ENCODE peak calls at places on chromosomes 13 and 19, in eight cellular contexts. P is cardiac fibroblast; Z is heart left ventricle; W is CD4-positive, alpha-beta T cell; U is fibroblast of pulmonary artery; F is foreskin fibroblast; Q is A673; I is heart right ventricle. L is an unnamed sample.

GRCh38 chr19:15507068-15508034 is 974 bp upstream of the CYP4F22 start:
- DNase-seq in P (no peak), U (no peak), W (no peak), Z (no peak), I (no peak), F (no peak), Q (peak), L (no peak)

GRCh38 chr13:57557979-57558529 is 73.5 kb upstream of the PCDH17 start:
- DNase-seq in Q (peak), Z (no peak), F (no peak), W (no peak), I (no peak), U (peak), P (no peak), L (no peak)

GRCh38 chr13:60169239-60170031 is 5.7 kb upstream of the DIAPH3 start:
- DNase-seq in Q (no peak), P (no peak), W (no peak), U (no peak), F (no peak), Z (no peak), I (no peak), L (no peak)

GRCh38 chr19:19554074-19555023 is 16.3 kb downstream of the CILP2 start:
- DNase-seq in Q (peak), P (peak), F (no peak), U (peak), W (peak), I (no peak), Z (no peak), L (peak)

GRCh38 chr19:18379803-18380747 is 5.9 kb upstream of the GDF15 start:
- DNase-seq in F (peak), P (peak), U (peak), W (no peak), Q (no peak), I (peak), Z (peak), L (peak)

GRCh38 chr13:111924676-111925075 is 142.3 kb upstream of the SOX1 start:
- DNase-seq in P (no peak), Q (no peak), U (no peak), F (no peak), I (no peak), W (no peak), Z (no peak), L (no peak)

GRCh38 chr19:17109962-17110598 is 34.5 kb downstream of the MYO9B start:
- DNase-seq in Z (peak), U (no peak), I (peak), Q (no peak), F (no peak), W (no peak), P (no peak), L (no peak)

GRCh38 chr19:14632286-14632685 is 42.4 kb downstream of the ADGRE3 start:
- DNase-seq in F (peak), I (no peak), P (peak), W (no peak), Z (no peak), Q (peak), U (peak), L (peak)

GRCh38 chr19:10502524-10503001 is 593 bp downstream of the KEAP1 start:
- DNase-seq in I (peak), W (peak), P (peak), Z (peak), F (peak), U (peak), Q (peak), L (peak)

GRCh38 chr19:49442793-49443365 is 1.6 kb upstream of the SLC17A7 start:
- DNase-seq in U (peak), I (peak), Q (peak), W (no peak), F (peak), P (peak), Z (peak), L (peak)

GRCh38 chr19:10553943-10554381 is 10.3 kb downstream of the ATG4D start:
- DNase-seq in U (no peak), P (no peak), W (peak), Q (no peak), Z (no peak), F (no peak), I (no peak), L (no peak)

GRCh38 chr13:40233731-40234195 is 432.7 kb downstream of the FOXO1 start:
- DNase-seq in W (no peak), Q (no peak), I (peak), U (no peak), P (no peak), Z (no peak), F (no peak), L (no peak)

GRCh38 chr19:50003810-50004419 is 21.3 kb downstream of the VRK3 start:
- DNase-seq in W (no peak), Z (no peak), F (peak), I (peak), P (peak), U (peak), Q (peak), L (peak)

GRCh38 chr13:111371211-111371610 is 50.8 kb downstream of the TEX29 start:
- DNase-seq in Z (no peak), Q (peak), U (peak), P (peak), W (no peak), F (peak), I (no peak), L (no peak)

GRCh38 chr13:34942732-34943674 is 933 bp downstream of the NBEA start:
- DNase-seq in F (no peak), U (no peak), W (no peak), Z (peak), Q (peak), I (peak), P (no peak), L (peak)

GRCh38 chr13:111659842-111660241 is 339.4 kb downstream of the TEX29 start:
- DNase-seq in I (no peak), Z (no peak), W (no peak), P (no peak), Q (no peak), U (no peak), F (no peak), L (no peak)

GRCh38 chr19:6108721-6109633 is 1.3 kb downstream of the RFX2 start:
- DNase-seq in U (peak), W (peak), Q (peak), P (peak), Z (peak), F (peak), I (peak), L (peak)

GRCh38 chr19:18501832-18502231 is 20.0 kb downstream of the ELL start:
- DNase-seq in I (peak), P (no peak), U (no peak), Q (no peak), W (no peak), F (no peak), Z (no peak), L (no peak)

GRCh38 chr19:1274081-1274851 is 1.1 kb upstream of the FAM174C start:
- DNase-seq in I (no peak), Q (no peak), Z (no peak), W (no peak), U (no peak), P (no peak), F (no peak), L (no peak)

GRCh38 chr13:41668130-41668757 is 210.9 kb downstream of the RGCC start:
- DNase-seq in Q (peak), W (peak), I (peak), Z (no peak), P (peak), U (peak), F (peak), L (peak)

GRCh38 chr13:33326246-33326645 is 40.7 kb upstream of the STARD13 start:
- DNase-seq in I (no peak), U (no peak), W (no peak), Z (no peak), F (no peak), Q (no peak), P (no peak), L (no peak)

GRCh38 chr13:68145852-68146251 is 915.7 kb upstream of the PCDH9 start:
- DNase-seq in U (no peak), I (no peak), P (no peak), Z (no peak), W (no peak), Q (no peak), F (no peak), L (no peak)

GRCh38 chr19:50402544-50403301 is 16.0 kb upstream of the SPIB start:
- DNase-seq in F (no peak), U (no peak), P (no peak), Q (no peak), Z (no peak), I (no peak), W (no peak), L (no peak)

GRCh38 chr13:93857126-93857525 is 622.4 kb downstream of the DCT start:
- DNase-seq in P (peak), F (peak), Z (no peak), I (no peak), W (no peak), Q (no peak), U (peak), L (no peak)

GRCh38 chr19:29526730-29527499 is 1.1 kb downstream of the VSTM2B start:
- DNase-seq in F (no peak), P (no peak), U (no peak), Z (peak), Q (peak), W (no peak), I (no peak), L (no peak)

GRCh38 chr13:45416521-45417125 is 1.6 kb downstream of the SLC25A30 start:
- DNase-seq in F (no peak), I (no peak), P (no peak), Q (peak), Z (no peak), U (no peak), W (no peak), L (no peak)

GRCh38 chr19:18100710-18101109 is 3.1 kb downstream of the MAST3 start:
- DNase-seq in U (no peak), I (no peak), W (no peak), P (no peak), Q (no peak), Z (no peak), F (no peak), L (no peak)

GRCh38 chr19:10105241-10106099 is 692 bp upstream of the PPAN start:
- DNase-seq in U (no peak), I (no peak), F (no peak), Q (no peak), Z (no peak), P (no peak), W (no peak), L (no peak)

GRCh38 chr13:30382836-30383525 is 39.3 kb upstream of the UBE2L5 start:
- DNase-seq in P (no peak), Q (no peak), U (no peak), Z (no peak), W (no peak), I (no peak), F (no peak), L (no peak)

GRCh38 chr19:17243854-17244617 is 1.7 kb downstream of the NR2F6 start:
- DNase-seq in F (no peak), P (peak), Q (no peak), W (no peak), U (peak), I (peak), Z (peak), L (peak)

GRCh38 chr19:39277598-39277997 is 9.4 kb downstream of the IFNL2 start:
- DNase-seq in W (no peak), Q (no peak), Z (no peak), U (peak), I (no peak), F (no peak), P (peak), L (peak)

GRCh38 chr19:861756-862528 is 2.5 kb downstream of the CFD start:
- DNase-seq in I (no peak), Z (peak), P (peak), F (no peak), U (peak), Q (peak), W (peak), L (no peak)

GRCh38 chr13:101307181-101307701 is 109.1 kb downstream of the NALCN start:
- DNase-seq in F (peak), Z (peak), W (no peak), U (peak), Q (no peak), P (peak), I (no peak), L (no peak)

GRCh38 chr13:113975416-113975815 is 1.5 kb upstream of the C13orf46 start:
- DNase-seq in U (no peak), F (no peak), W (no peak), Z (peak), P (no peak), I (no peak), Q (no peak), L (no peak)

DNA sequence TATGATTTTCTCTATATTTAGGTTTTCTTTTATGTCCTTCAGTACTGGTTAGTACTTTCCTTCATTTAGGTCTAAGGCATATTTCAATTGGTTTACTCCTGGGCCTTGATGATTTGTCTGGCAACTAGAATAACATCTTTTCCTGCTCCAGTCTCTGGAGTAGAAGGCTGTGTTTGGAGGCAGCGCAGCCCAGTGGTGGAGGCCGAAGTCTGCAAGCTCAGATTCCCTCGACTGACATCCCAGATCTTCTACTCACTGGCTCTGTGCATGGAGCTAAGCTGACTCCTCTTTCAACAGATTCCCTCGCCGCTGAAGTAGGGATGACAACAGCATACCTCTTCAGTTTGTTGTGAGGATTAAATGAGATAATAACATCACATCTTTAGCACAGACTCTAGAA is 141.0 kb downstream of the RAP2A start:
- DNase-seq in U (peak), W (no peak), F (no peak), I (peak), P (peak), Q (peak), Z (no peak), L (no peak)
- TF ChIP-seq CTCF in U (peak), W (no peak), F (peak), I (peak), P (peak), Q (peak), Z (peak), L (no peak)

GRCh38 chr13:35984287-35984686 is 146.9 kb downstream of the DCLK1 start:
- DNase-seq in U (no peak), Z (no peak), P (no peak), F (no peak), Q (no peak), I (no peak), W (no peak), L (no peak)
- TF ChIP-seq CTCF in U (no peak), Z (no peak), P (no peak), F (no peak), Q (no peak), I (peak), W (no peak), L (no peak)

GRCh38 chr19:2719910-2720776 is 1.0 kb downstream of the DIRAS1 start:
- DNase-seq in U (no peak), W (no peak), Z (no peak), P (peak), F (peak), Q (peak), I (peak), L (no peak)
- TF ChIP-seq CTCF in U (no peak), W (no peak), Z (no peak), P (no peak), F (no peak), Q (no peak), I (no peak), L (no peak)

GRCh38 chr13:20492036-20492435 is 33.6 kb downstream of the CRYL1 start:
- DNase-seq in I (no peak), P (no peak), F (no peak), U (no peak), W (no peak), Z (no peak), Q (no peak), L (no peak)

GRCh38 chr13:20495087-20496023 is 30.3 kb downstream of the CRYL1 start:
- DNase-seq in F (peak), P (peak), I (peak), Z (no peak), U (peak), W (peak), Q (peak), L (peak)

GRCh38 chr13:20489185-20489820 is 36.4 kb downstream of the CRYL1 start:
- DNase-seq in P (peak), W (no peak), F (no peak), Q (peak), I (no peak), U (no peak), Z (no peak), L (peak)

GRCh38 chr13:20494656-20495055 is 31.0 kb downstream of the CRYL1 start:
- DNase-seq in Q (no peak), U (no peak), F (no peak), P (no peak), W (no peak), I (no peak), Z (no peak), L (no peak)

GRCh38 chr13:20492641-20493040 is 33.0 kb downstream of the CRYL1 start:
- DNase-seq in I (no peak), P (peak), Q (peak), Z (no peak), W (no peak), U (peak), F (peak), L (peak)
- TF ChIP-seq CTCF in I (peak), P (peak), Q (peak), Z (peak), W (peak), U (peak), F (peak), L (peak)

GRCh38 chr13:98541701-98542203 is 35.2 kb downstream of the STK24 start:
- DNase-seq in F (peak), P (no peak), U (no peak), W (no peak), I (no peak), Q (no peak), Z (no peak), L (no peak)
- TF ChIP-seq CTCF in F (no peak), P (peak), U (no peak), W (no peak), I (no peak), Q (no peak), Z (no peak), L (no peak)

DNA sequence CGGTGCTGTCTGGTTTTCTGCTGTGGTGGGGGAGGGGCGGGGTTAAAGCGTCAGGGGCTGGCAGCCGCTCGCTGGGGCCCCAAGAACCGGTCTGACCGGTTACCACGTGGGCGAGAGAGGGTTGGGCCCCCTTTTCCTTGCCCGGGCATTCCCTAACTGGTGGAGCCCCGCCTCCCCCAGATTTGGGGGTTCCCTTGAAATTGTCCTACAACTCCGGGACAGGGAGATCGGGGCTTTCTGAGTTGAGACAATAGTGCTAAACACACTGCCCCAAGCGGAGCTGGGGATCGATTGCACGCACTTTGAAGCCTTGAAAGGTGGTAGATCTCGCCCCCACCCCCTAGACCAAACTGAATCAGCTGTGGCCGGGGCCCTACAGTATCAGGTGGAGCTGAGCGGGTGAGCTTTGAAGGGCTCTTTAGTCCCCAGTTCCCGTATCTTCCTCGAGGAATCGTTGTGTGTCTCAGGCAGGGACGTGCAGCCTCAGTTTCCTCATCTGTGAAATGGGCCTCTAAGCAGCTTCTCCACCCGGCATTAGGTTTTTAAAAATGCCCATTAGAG is 4.8 kb downstream of the IER2 start:
- DNase-seq in P (no peak), U (peak), Z (no peak), W (peak), Q (peak), F (no peak), I (peak), L (peak)
- TF ChIP-seq CTCF in P (peak), U (peak), Z (peak), W (peak), Q (peak), F (peak), I (peak), L (no peak)

DNA sequence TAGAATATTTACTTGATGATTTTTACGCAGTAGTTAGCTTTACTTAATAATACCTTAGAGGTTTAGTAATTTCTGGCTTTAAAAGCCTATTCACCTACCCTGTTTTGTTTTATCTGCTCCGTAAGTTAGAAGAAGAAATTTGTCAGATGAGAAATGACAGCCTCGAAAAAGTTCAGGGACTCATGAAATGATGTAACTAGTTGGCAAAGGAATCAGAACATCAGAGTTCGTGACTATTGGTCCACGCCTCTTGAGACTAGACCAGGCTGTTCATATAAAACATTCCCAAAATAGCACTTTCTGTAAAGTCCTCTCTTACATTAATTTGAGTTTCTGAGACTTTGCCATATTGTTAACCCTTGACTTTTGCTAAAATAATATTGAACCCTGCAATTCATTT is 92.0 kb downstream of the HS6ST3 start:
- DNase-seq in W (no peak), U (no peak), Q (no peak), Z (no peak), P (no peak), F (no peak), I (no peak), L (no peak)
- TF ChIP-seq CTCF in W (no peak), U (no peak), Q (no peak), Z (no peak), P (no peak), F (no peak), I (no peak), L (no peak)

GRCh38 chr19:7933411-7933810 is 7.5 kb upstream of the CTXN1 start:
- DNase-seq in Z (no peak), P (no peak), U (no peak), Q (no peak), W (no peak), F (no peak), I (no peak), L (no peak)
- TF ChIP-seq CTCF in Z (no peak), P (peak), U (peak), Q (peak), W (no peak), F (peak), I (no peak), L (no peak)

GRCh38 chr19:8526345-8527062 is 12.5 kb upstream of the ZNF414 start:
- DNase-seq in Z (peak), P (peak), I (peak), Q (peak), U (peak), W (no peak), F (peak), L (peak)
- TF ChIP-seq CTCF in Z (no peak), P (no peak), I (no peak), Q (no peak), U (no peak), W (no peak), F (no peak), L (no peak)

L was measured in Calu3.